ENCODE peak calls at places on chromosomes 2 and 18, in ten cellular contexts. S, M, C, O, P, Y, U, A, K and T are unnamed samples.
A peak's percentile ranks its signal among the peaks of the same experiment; 100 is the strongest.

GRCh38 chr2:134664051-134664450 is 54.7 kb downstream of the TMEM163 start:
- DNase-seq in S (no peak), U (no peak), O (no peak), M (no peak), P (no peak), C (no peak), K (no peak), A (no peak), Y (no peak), T (no peak)

GRCh38 chr2:96325038-96325883 is at the start of gene ITPRIPL1:
- DNase-seq in S (no peak), A (peak; percentile 55), C (peak; percentile 37), Y (no peak), O (no peak), U (no peak), P (no peak), M (no peak), K (peak; percentile 55), T (peak; percentile 24)

GRCh38 chr2:214410128-214410775 is 602 bp upstream of the VWC2L start:
- DNase-seq in S (no peak), P (no peak), M (no peak), U (no peak), O (no peak), A (no peak), C (no peak), K (no peak), Y (no peak), T (peak; percentile 16)

GRCh38 chr2:224190871-224191270 is 151.8 kb upstream of the SERPINE2 start:
- DNase-seq in C (no peak), M (no peak), O (no peak), P (peak; percentile 43), K (no peak), U (no peak), Y (no peak), S (no peak), A (no peak), T (no peak)

GRCh38 chr2:46164581-46165301 is 132.5 kb upstream of the EPAS1 start:
- DNase-seq in S (no peak), M (no peak), Y (peak; percentile 88), O (no peak), P (peak; percentile 89), C (peak; percentile 74), U (peak; percentile 83), A (no peak), K (no peak), T (no peak)

GRCh38 chr2:28469304-28469703 is 26.6 kb upstream of the PLB1 start:
- DNase-seq in C (no peak), A (no peak), M (no peak), O (no peak), K (no peak), P (no peak), Y (no peak), U (no peak), S (no peak), T (no peak)

GRCh38 chr2:166088634-166089033 is 39.2 kb downstream of the SCN1A start:
- DNase-seq in A (no peak), S (no peak), M (no peak), P (no peak), U (no peak), Y (no peak), O (no peak), K (no peak), C (no peak), T (no peak)

GRCh38 chr2:3476386-3477033 is 42.8 kb downstream of the ADI1 start:
- DNase-seq in A (no peak), U (no peak), O (peak; percentile 66), M (no peak), S (no peak), C (no peak), Y (no peak), P (no peak), K (no peak), T (no peak)

GRCh38 chr2:9258501-9258900 is 51.9 kb downstream of the ASAP2 start:
- DNase-seq in U (no peak), A (no peak), S (no peak), Y (no peak), K (no peak), C (no peak), O (no peak), P (peak; percentile 82), M (no peak), T (no peak)

GRCh38 chr2:208142255-208142924 is 3.6 kb downstream of the CRYGB start:
- DNase-seq in K (no peak), S (no peak), Y (no peak), U (no peak), P (no peak), A (no peak), O (no peak), C (no peak), M (no peak), T (no peak)

GRCh38 chr2:54573532-54573915 is 117.4 kb downstream of the SPTBN1 start:
- DNase-seq in O (no peak), A (no peak), U (no peak), S (no peak), K (no peak), P (no peak), M (no peak), Y (no peak), C (no peak), T (no peak)

GRCh38 chr18:56992777-56993176 is 154.1 kb upstream of the BOD1L2 start:
- DNase-seq in Y (no peak), C (no peak), S (no peak), U (no peak), O (no peak), M (no peak), A (no peak), P (no peak), K (no peak), T (no peak)

GRCh38 chr2:37770797-37771196 is 99.4 kb upstream of the CDC42EP3 start:
- DNase-seq in O (no peak), S (no peak), A (no peak), K (no peak), P (no peak), U (no peak), C (no peak), Y (no peak), M (no peak), T (no peak)

GRCh38 chr2:126894585-126895182 is 4.0 kb upstream of the TEX51 start:
- DNase-seq in U (no peak), S (no peak), Y (no peak), O (no peak), A (no peak), C (no peak), K (peak; percentile 8), P (no peak), M (no peak), T (no peak)

GRCh38 chr2:218964041-218964771 is 4.7 kb downstream of the CDK5R2 start:
- DNase-seq in S (no peak), U (peak; percentile 84), O (no peak), Y (peak; percentile 87), K (no peak), C (no peak), P (peak; percentile 53), A (no peak), M (no peak), T (no peak)

GRCh38 chr2:206275274-206276160 is 1.1 kb downstream of the ZDBF2 start:
- DNase-seq in K (no peak), O (no peak), S (no peak), A (peak; percentile 15), Y (peak; percentile 59), P (peak; percentile 82), M (peak; percentile 15), C (peak; percentile 46), U (no peak), T (peak; percentile 35)

GRCh38 chr2:120669121-120669952 is 66.3 kb upstream of the GLI2 start:
- DNase-seq in P (peak; percentile 12), S (no peak), A (peak; percentile 82), K (peak; percentile 77), Y (peak; percentile 26), O (no peak), U (no peak), C (peak; percentile 78), M (no peak), T (peak; percentile 8)

GRCh38 chr2:236049981-236050380 is 118.2 kb downstream of the GBX2 start:
- DNase-seq in Y (no peak), C (no peak), M (no peak), S (no peak), K (no peak), A (no peak), O (no peak), U (no peak), P (no peak), T (no peak)

GRCh38 chr2:23385351-23385747 is 370 bp downstream of the KLHL29 start:
- DNase-seq in S (no peak), A (no peak), C (peak; percentile 54), M (peak; percentile 41), P (peak; percentile 64), Y (peak; percentile 42), U (no peak), K (no peak), O (no peak), T (peak; percentile 24)

GRCh38 chr2:28976584-28976983 is 4.5 kb upstream of the TOGARAM2 start:
- DNase-seq in C (peak; percentile 81), M (no peak), U (no peak), S (no peak), A (no peak), K (no peak), O (no peak), Y (no peak), P (peak; percentile 59), T (no peak)

GRCh38 chr18:63974991-63975390 is 5.1 kb downstream of the SERPINB8 start:
- DNase-seq in P (peak; percentile 63), O (no peak), U (no peak), A (peak; percentile 20), C (no peak), Y (peak; percentile 11), S (no peak), K (no peak), M (no peak), T (no peak)

GRCh38 chr18:77127769-77128671 is 4.6 kb downstream of the MBP start:
- DNase-seq in C (peak; percentile 59), K (no peak), S (peak; percentile 52), M (no peak), O (no peak), U (peak; percentile 81), Y (peak; percentile 92), P (peak; percentile 56), A (peak; percentile 93), T (no peak)

GRCh38 chr18:67475673-67476072 is 40.8 kb downstream of the DSEL start:
- DNase-seq in C (no peak), S (no peak), M (no peak), U (no peak), O (no peak), A (no peak), P (peak; percentile 49), Y (no peak), K (no peak), T (no peak)

GRCh38 chr18:32911660-32912284 is 138.9 kb upstream of the KLHL14 start:
- DNase-seq in Y (no peak), K (no peak), O (no peak), P (peak; percentile 15), M (no peak), U (no peak), S (no peak), C (no peak), A (no peak), T (no peak)